ENCODE peak calls at places on chromosome 7, in nine cellular contexts. A, H, C, V, G, U, R, Z and M are unnamed samples.

GRCh38 chr7:137978464-137979237 is 23.2 kb downstream of the CREB3L2 start:
- DNase-seq in H (peak), Z (no peak), U (peak), C (no peak), R (no peak), A (no peak), V (no peak), G (peak), M (peak)

GRCh38 chr7:98867271-98867701 is 2.5 kb downstream of the TMEM130 start:
- DNase-seq in G (no peak), U (no peak), R (no peak), C (peak), V (no peak), A (no peak), Z (peak), H (no peak), M (no peak)

GRCh38 chr7:151432658-151433521 is 7.1 kb downstream of the CRYGN start:
- DNase-seq in Z (no peak), A (no peak), U (no peak), R (no peak), C (peak), G (no peak), V (peak), H (no peak), M (no peak)

GRCh38 chr7:756928-757560 is 30.0 kb upstream of the PRKAR1B start:
- DNase-seq in G (no peak), C (peak), Z (no peak), V (no peak), H (no peak), U (no peak), R (no peak), A (no peak), M (no peak)

GRCh38 chr7:82443044-82443800 is at the start of gene CACNA2D1:
- DNase-seq in C (peak), H (no peak), V (no peak), G (peak), R (no peak), Z (peak), U (peak), A (peak), M (peak)

GRCh38 chr7:44112231-44112996 is 8.3 kb downstream of the AEBP1 start:
- DNase-seq in R (no peak), A (no peak), U (no peak), V (no peak), C (no peak), H (no peak), G (no peak), Z (no peak), M (no peak)

GRCh38 chr7:44637788-44638594 is 31.6 kb downstream of the OGDH start:
- DNase-seq in A (no peak), C (no peak), R (peak), V (peak), Z (no peak), U (peak), H (no peak), G (peak), M (peak)

GRCh38 chr7:44615149-44615611 is 8.8 kb downstream of the OGDH start:
- DNase-seq in A (no peak), V (peak), G (no peak), R (no peak), C (no peak), Z (no peak), H (peak), U (peak), M (peak)

GRCh38 chr7:99021941-99022560 is 121.9 kb downstream of the SMURF1 start:
- DNase-seq in U (peak), R (no peak), Z (no peak), A (no peak), V (no peak), C (no peak), G (no peak), H (peak), M (no peak)

GRCh38 chr7:78691584-78691983 is 761.9 kb downstream of the MAGI2 start:
- DNase-seq in V (no peak), C (no peak), A (no peak), H (no peak), Z (no peak), U (no peak), R (no peak), G (no peak), M (no peak)

GRCh38 chr7:101632641-101633040 is 3.5 kb upstream of the MYL10 start:
- DNase-seq in G (no peak), A (no peak), H (no peak), R (no peak), V (no peak), C (no peak), Z (no peak), U (peak), M (no peak)

GRCh38 chr7:15326044-15326644 is 235.7 kb downstream of the AGMO start:
- DNase-seq in A (no peak), Z (no peak), R (no peak), U (peak), H (no peak), G (peak), V (no peak), C (no peak), M (no peak)

GRCh38 chr7:41029072-41029492 is 673.8 kb downstream of the INHBA start:
- DNase-seq in H (no peak), A (no peak), V (no peak), Z (no peak), U (peak), R (no peak), C (no peak), G (peak), M (no peak)

GRCh38 chr7:35691827-35692307 is 3.1 kb downstream of the HERPUD2 start:
- DNase-seq in C (no peak), Z (no peak), H (no peak), A (no peak), U (peak), G (no peak), V (peak), R (no peak), M (peak)

GRCh38 chr7:44196450-44196872 is 4.3 kb upstream of the YKT6 start:
- DNase-seq in H (no peak), Z (peak), C (peak), G (no peak), V (peak), U (peak), A (no peak), R (no peak), M (no peak)

GRCh38 chr7:46576950-46577349 is 655.9 kb upstream of the IGFBP3 start:
- DNase-seq in C (no peak), H (no peak), Z (no peak), V (no peak), A (no peak), U (peak), R (no peak), G (no peak), M (no peak)

GRCh38 chr7:78006063-78006755 is 207.6 kb downstream of the PHTF2 start:
- DNase-seq in A (no peak), G (no peak), U (no peak), C (no peak), V (no peak), H (no peak), Z (no peak), R (no peak), M (no peak)

GRCh38 chr7:157399086-157399687 is 62.4 kb downstream of the DNAJB6 start:
- DNase-seq in V (no peak), H (no peak), U (no peak), G (no peak), A (no peak), C (no peak), Z (no peak), R (no peak), M (no peak)

GRCh38 chr7:50664461-50664922 is 99.3 kb upstream of the DDC start:
- DNase-seq in C (no peak), Z (no peak), V (no peak), R (no peak), A (no peak), G (no peak), U (peak), H (no peak), M (no peak)

GRCh38 chr7:84786073-84786472 is 400.8 kb downstream of the SEMA3D start:
- DNase-seq in Z (no peak), U (no peak), G (no peak), R (no peak), H (no peak), C (no peak), A (no peak), V (no peak), M (no peak)

GRCh38 chr7:99955247-99955646 is 20.6 kb downstream of the AZGP1 start:
- DNase-seq in H (no peak), Z (no peak), C (no peak), R (no peak), A (no peak), G (no peak), V (no peak), U (no peak), M (no peak)

GRCh38 chr7:75573477-75574019 is 81.4 kb downstream of the SPDYE5 start:
- DNase-seq in R (no peak), V (no peak), Z (no peak), C (no peak), H (no peak), G (no peak), U (no peak), A (no peak), M (no peak)

GRCh38 chr7:89775459-89775858 is 378.8 kb upstream of the STEAP1 start:
- DNase-seq in C (no peak), R (no peak), A (no peak), H (no peak), U (no peak), G (no peak), Z (no peak), V (no peak), M (no peak)

GRCh38 chr7:26449175-26450165 is 157.8 kb downstream of the SNX10 start:
- DNase-seq in V (no peak), H (no peak), U (peak), R (no peak), G (no peak), C (no peak), A (no peak), Z (no peak), M (no peak)

GRCh38 chr7:26457702-26458327 is 166.2 kb downstream of the SNX10 start:
- DNase-seq in G (no peak), H (no peak), A (no peak), R (no peak), C (no peak), Z (no peak), V (no peak), U (peak), M (no peak)

GRCh38 chr7:26451997-26452396 is 160.3 kb downstream of the SNX10 start:
- DNase-seq in H (no peak), G (no peak), R (no peak), C (no peak), A (no peak), V (no peak), U (no peak), Z (no peak), M (no peak)

GRCh38 chr7:26458751-26459150 is 167.1 kb downstream of the SNX10 start:
- DNase-seq in U (no peak), C (no peak), H (no peak), G (no peak), R (no peak), Z (no peak), A (no peak), V (no peak), M (no peak)

DNA sequence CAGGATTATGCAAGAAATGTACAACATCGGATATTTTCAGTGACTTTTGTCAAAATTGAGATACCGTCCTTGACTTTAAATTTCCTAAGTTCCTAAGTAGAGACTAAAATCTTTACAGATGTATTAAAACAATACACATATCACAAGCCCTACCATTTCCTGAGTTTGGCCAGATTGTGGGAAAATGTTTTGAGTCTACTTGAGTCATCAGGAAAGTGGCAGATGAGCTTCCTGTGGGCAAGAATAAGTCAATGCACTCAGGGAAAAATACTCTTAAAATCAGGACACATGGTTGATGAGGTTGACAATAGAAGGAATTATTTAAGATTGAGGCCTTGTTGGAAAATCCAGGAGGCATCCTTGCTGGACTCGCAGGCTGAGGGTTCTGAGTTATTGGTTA is 162.5 kb downstream of the SNX10 start:
- DNase-seq in C (no peak), V (no peak), H (no peak), G (no peak), Z (no peak), R (no peak), U (peak), A (no peak), M (no peak)
- TF ChIP-seq CTCF in C (no peak), V (no peak), H (no peak), G (no peak), Z (no peak), R (no peak), U (no peak), A (no peak), M (no peak)

GRCh38 chr7:23597064-23597907 is at the start of gene CCDC126:
- DNase-seq in A (peak), H (peak), Z (peak), R (peak), V (peak), G (peak), U (peak), C (peak), M (peak)
- TF ChIP-seq CTCF in A (no peak), H (no peak), Z (no peak), R (no peak), V (no peak), G (no peak), U (no peak), C (no peak), M (no peak)

DNA sequence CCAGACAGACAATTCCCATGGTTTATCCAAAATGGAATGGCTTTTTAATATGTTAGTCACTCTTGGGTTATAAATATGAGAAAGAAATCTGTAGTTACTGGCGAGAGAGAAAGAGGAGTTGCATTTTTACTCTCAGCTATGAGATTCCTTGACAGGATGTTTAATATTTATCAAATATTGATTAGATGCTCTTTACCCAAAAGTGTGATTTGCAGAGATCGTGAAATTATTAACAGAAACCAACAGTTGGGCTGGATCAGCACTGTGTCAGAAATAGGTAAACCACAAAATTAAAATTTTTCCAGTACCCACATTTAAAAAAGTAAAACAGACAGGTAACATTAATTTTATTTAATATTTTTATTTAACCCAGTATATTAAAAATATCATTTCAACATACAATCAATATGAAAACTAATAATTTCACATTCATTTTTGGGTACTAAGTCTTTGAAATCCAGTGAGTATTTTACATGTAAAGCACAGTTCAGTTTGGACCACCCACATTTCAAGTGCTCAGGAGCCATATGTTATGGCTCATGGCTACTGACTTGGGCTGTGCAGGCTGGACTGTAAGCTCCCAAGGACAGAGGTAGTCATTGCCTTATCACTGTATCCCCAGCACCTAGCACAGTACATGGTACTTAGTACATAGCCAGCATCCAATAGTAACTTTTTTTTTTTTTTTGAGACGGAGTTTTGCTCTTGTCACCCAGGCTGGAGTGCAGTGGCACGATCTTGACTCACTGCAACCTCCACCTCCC is 42.5 kb downstream of the KLHDC10 start:
- DNase-seq in C (no peak), V (no peak), H (no peak), R (no peak), Z (no peak), A (no peak), U (no peak), G (no peak), M (no peak)
- TF ChIP-seq CTCF in C (no peak), V (no peak), H (no peak), R (no peak), Z (no peak), A (no peak), U (no peak), G (no peak), M (no peak)

DNA sequence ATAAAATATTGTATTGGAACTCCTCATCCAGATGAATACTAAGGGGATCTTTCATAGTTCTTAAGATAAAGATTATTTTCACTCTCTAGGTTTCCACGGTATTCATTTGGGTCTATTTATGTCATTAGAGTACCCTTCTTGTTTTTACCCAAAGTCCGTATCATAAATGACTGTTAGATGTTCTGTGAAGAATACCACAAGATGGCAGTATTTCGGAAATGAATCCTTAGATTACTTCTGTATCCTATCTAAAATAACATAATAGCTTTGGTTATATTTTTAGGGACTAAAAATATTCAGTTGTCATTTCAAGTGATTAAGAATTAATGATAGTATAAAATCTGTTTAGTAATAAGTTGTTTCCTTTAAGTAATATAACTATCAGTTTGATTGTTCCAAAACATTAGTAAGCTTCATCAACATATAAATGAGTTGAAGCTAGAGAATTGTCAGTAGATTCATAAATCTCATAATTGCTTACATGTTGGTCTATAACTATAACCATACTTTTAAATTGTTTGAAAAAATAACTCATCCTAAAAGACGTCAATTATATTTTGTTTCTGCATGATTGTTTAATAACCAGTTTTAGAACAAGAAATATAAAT is 337.5 kb upstream of the KCND2 start:
- DNase-seq in A (no peak), G (peak), V (no peak), Z (no peak), U (peak), C (no peak), H (no peak), R (no peak), M (no peak)
- TF ChIP-seq CTCF in A (peak), G (peak), V (no peak), Z (peak), U (peak), C (peak), H (peak), R (no peak), M (peak)

DNA sequence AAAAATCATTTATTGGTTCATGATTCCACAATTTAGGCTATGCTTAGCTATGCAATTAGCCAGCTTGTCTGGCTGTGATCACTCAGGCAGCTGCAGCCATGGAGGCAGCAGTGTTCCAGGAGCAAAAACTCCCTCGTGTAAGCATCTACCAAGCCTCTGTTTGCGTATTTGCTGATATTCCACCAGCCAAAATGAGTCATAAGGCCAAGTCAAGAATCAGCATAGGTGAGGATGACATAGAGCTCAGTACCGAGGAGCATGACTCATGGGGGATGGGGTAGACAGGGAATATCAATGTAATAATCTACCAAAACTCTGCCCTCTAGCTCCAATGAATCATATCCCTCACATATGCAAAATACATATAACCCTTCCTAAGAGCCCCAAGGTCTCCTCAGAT is 63.3 kb downstream of the IMMP2L start:
- DNase-seq in C (no peak), V (no peak), U (peak), A (no peak), H (no peak), Z (no peak), G (peak), R (no peak), M (no peak)
- TF ChIP-seq CTCF in C (no peak), V (no peak), U (no peak), A (no peak), H (no peak), Z (no peak), G (no peak), R (no peak), M (no peak)